ENCODE peak calls at places on chromosomes 13 and 19, in five cellular contexts. N is psoas muscle, E is fibroblast of pulmonary artery, G is heart right ventricle, J is AG04450. K is an unnamed sample.

GRCh38 chr13:94825507-94825906 is 113.2 kb upstream of the SOX21 start:
- DNase-seq in N (peak; percentile 68), E (peak; percentile 55), G (peak; percentile 67), J (no peak), K (peak; percentile 21)

GRCh38 chr19:34310494-34310981 is 54.5 kb upstream of the GPI start:
- DNase-seq in N (no peak), E (no peak), G (no peak), J (no peak), K (no peak)

GRCh38 chr13:23808803-23809202 is 80.4 kb downstream of the MIPEP start:
- DNase-seq in N (no peak), E (no peak), G (no peak), J (no peak), K (no peak)

GRCh38 chr19:36244066-36244465 is 29.2 kb downstream of the ZNF146 start:
- DNase-seq in N (no peak), E (no peak), G (no peak), J (no peak), K (no peak)

GRCh38 chr13:101763191-101763590 is 310.7 kb downstream of the ITGBL1 start:
- DNase-seq in N (no peak), E (no peak), G (no peak), J (no peak), K (no peak)

GRCh38 chr13:30870049-30870884 is 35.8 kb upstream of the MEDAG start:
- DNase-seq in N (peak; percentile 90), E (peak; percentile 99), G (peak; percentile 65), J (peak; percentile 99), K (no peak)

GRCh38 chr19:16197188-16197621 is 506 bp upstream of the AP1M1 start:
- DNase-seq in N (no peak), E (peak; percentile 60), G (no peak), J (peak; percentile 55), K (peak; percentile 62)

GRCh38 chr13:110815471-110816204 is 99.2 kb downstream of the ANKRD10 start:
- DNase-seq in N (no peak), E (no peak), G (no peak), J (no peak), K (no peak)

GRCh38 chr19:33953023-33953422 is 156.4 kb downstream of the KCTD15 start:
- DNase-seq in N (no peak), E (no peak), G (no peak), J (no peak), K (no peak)

GRCh38 chr13:110916671-110917142 is 1.8 kb upstream of the ANKRD10 start:
- DNase-seq in N (no peak), E (peak; percentile 55), G (no peak), J (no peak), K (no peak)

GRCh38 chr19:18998276-18998675 is 35.0 kb downstream of the SUGP2 start:
- DNase-seq in N (no peak), E (no peak), G (no peak), J (no peak), K (no peak)

GRCh38 chr13:46288570-46289259 is 77.0 kb downstream of the LRRC63 start:
- DNase-seq in N (no peak), E (peak; percentile 65), G (no peak), J (no peak), K (no peak)

GRCh38 chr13:114110091-114110829 is 22.2 kb downstream of the RASA3 start:
- DNase-seq in N (peak; percentile 73), E (no peak), G (no peak), J (no peak), K (no peak)

GRCh38 chr13:95948646-95949045 is 104.6 kb downstream of the UGGT2 start:
- DNase-seq in N (no peak), E (peak; percentile 48), G (no peak), J (no peak), K (no peak)

GRCh38 chr19:24003537-24003936 is 83.5 kb upstream of the ZNF254 start:
- DNase-seq in N (no peak), E (no peak), G (no peak), J (no peak), K (no peak)

GRCh38 chr19:44951179-44952159 is 3.7 kb upstream of the CLPTM1 start:
- DNase-seq in N (peak; percentile 64), E (peak; percentile 86), G (peak; percentile 77), J (peak; percentile 65), K (peak; percentile 40)

GRCh38 chr13:35983206-35983605 is 148.0 kb downstream of the DCLK1 start:
- DNase-seq in N (no peak), E (no peak), G (no peak), J (no peak), K (no peak)

GRCh38 chr13:98143601-98144500 is 957 bp downstream of the FARP1 start:
- DNase-seq in N (peak; percentile 60), E (peak; percentile 54), G (peak; percentile 17), J (no peak), K (no peak)

GRCh38 chr19:51531349-51532315 is at the start of gene SIGLEC6:
- DNase-seq in N (peak; percentile 67), E (no peak), G (peak; percentile 20), J (no peak), K (no peak)

GRCh38 chr19:33429891-33430673 is 56.6 kb downstream of the CEBPG start:
- DNase-seq in N (peak; percentile 26), E (no peak), G (no peak), J (no peak), K (no peak)

GRCh38 chr13:40665061-40665753 is 1.2 kb downstream of the FOXO1 start:
- DNase-seq in N (peak; percentile 68), E (no peak), G (peak; percentile 39), J (no peak), K (no peak)

GRCh38 chr13:113452942-113453901 is at the start of gene ADPRHL1:
- DNase-seq in N (peak; percentile 91), E (no peak), G (peak; percentile 78), J (no peak), K (no peak)

GRCh38 chr13:51246005-51246404 is 23.8 kb downstream of the FAM124A start:
- DNase-seq in N (no peak), E (no peak), G (no peak), J (no peak), K (no peak)

GRCh38 chr13:22232186-22232585 is 561.3 kb downstream of the FGF9 start:
- DNase-seq in N (no peak), E (no peak), G (no peak), J (no peak), K (no peak)

DNA sequence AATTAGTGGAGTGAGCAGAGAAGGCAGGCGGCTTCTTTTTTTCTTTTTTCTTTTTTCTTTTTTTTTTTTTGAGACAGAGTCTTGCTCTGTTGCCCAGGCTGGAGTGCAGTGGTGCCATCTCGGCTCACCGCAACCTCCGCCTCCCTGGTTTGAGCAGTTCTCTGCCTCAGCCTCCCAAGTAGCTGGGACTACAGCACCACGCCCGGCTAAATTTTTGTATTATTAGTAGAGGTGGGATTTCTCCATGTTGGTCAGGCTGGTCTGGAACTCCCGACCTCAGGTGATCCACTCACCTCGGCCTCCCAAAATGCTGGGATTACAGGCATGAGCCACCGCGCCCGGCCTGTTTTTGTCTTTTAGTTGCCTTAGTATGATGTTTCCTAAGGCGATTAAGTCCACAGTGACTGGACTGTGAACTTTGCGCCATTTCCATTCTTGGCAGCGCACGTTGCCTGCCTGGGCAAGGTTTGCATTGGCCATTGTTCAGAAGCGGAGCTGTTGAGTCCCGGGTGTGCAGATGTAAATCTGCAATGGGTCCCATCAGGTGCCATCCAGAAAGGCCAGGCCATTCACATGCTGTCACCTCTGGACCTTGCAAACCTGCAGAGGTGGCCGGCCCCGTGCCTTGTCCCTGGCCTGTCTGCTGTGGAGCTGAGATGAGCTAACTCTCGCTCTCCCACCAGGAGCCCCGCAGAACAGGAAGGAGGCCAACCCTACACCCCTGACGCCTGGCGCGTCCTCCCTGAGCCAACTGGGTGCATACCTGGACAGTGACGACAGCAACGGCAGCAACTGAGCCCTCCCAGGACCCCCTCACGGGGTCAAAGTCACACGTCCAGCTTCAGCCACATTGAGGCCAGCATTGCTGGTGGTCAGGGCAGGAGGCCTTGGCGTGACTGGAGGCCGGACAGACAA is 10.9 kb upstream of the SHD start:
- DNase-seq in N (no peak), E (no peak), G (no peak), J (no peak), K (no peak)
- H3K4me3 ChIP-seq in N (no peak overlapping the region), E (no peak overlapping the region), G (no peak overlapping the region), J (no peak overlapping the region), K (no peak overlapping the region)

DNA sequence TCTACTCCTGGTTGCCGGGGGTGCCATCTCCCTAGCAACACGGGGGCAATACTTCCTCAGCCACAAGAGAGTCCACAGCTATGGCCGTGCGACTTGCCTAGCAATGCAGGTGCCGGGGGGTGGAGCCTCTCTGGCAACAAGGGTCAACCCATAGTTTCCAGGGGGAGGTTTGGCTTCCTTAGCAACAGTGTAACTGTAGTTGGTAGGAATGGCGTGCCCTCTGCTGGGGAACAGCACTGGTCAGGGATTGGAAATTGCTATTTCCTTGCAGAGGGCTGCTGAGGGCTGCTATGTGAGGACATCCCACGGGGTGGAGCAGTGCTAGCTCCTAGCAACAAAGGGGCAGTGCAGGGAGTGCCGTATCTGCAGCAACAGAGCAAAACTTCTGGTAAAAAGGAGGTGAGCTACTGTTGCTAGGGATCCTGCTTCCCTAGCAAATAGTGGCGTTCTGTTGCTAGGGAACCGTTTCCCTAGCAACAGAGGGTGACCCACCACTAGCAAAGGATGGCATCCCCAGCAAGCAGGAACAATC is 7.0 kb upstream of the TMC4 start:
- DNase-seq in N (no peak), E (peak; percentile 72), G (no peak), J (no peak), K (peak; percentile 54)
- TF ChIP-seq CTCF in N (no peak), E (peak; percentile 48), G (no peak), J (peak; percentile 42), K (peak; percentile 63)

DNA sequence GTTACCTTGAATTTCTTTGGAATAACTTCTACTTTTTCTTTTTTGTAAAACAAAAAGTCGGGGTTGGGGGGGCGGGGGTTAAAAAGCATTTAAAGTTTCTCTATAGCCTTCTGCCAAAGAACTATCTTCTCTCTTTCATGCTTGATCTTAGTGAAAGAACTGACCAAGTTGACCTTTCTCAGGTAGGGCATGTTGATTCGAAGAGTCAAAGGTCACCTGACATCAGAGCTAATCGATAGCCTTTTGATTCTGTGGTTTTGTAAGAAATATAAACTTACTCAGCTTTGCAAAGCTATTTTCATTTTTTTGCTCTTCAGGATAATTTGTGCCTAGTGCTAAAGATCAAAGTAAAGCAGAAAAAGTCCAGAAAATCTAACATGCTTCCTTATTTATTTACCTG is 181.5 kb downstream of the IRS2 start:
- DNase-seq in N (no peak), E (no peak), G (no peak), J (no peak), K (no peak)
- H3K4me3 ChIP-seq in N (no peak overlapping the region), E (no peak overlapping the region), G (no peak overlapping the region), J (no peak overlapping the region), K (no peak overlapping the region)

GRCh38 chr13:75569576-75569975 is 20.0 kb downstream of the UCHL3 start:
- DNase-seq in N (no peak), E (no peak), G (no peak), J (no peak), K (no peak)

DNA sequence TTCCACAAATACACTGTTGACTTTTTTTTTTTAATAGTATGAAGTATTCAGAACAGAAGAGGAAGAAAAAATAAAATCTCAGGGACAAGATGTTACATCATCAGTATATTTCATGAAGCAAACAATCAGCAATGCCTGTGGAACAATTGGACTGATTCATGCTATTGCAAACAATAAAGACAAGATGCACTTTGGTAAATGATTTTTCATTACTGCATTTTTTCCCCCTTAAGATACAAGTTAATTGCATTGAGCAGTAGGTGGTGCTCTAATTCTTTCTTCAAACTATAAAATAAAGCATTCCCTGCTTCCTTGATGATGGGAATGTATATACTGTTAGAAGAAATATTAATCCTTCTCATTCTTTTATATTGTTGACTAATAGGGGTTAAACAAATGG is 17.1 kb downstream of the UCHL3 start:
- DNase-seq in N (no peak), E (peak; percentile 80), G (no peak), J (no peak), K (no peak)
- TF ChIP-seq CTCF in N (peak; percentile 24), E (peak; percentile 52), G (peak; percentile 18), J (peak; percentile 59), K (peak; percentile 43)